ENCODE peak calls at places on chromosomes 7 and 10, in eight cellular contexts. X is PC-3, R is heart left ventricle, P is pancreas, U is mammary epithelial cell, I is mucosa of descending colon, Z is cardiac muscle cell, M is lower lobe of right lung. Y is an unnamed sample. For H3K9me3, the result is how much of the 10 kb centered on the place peaks cover.

GRCh38 chr7:118731854-118732253 is 507.4 kb downstream of the ANKRD7 start:
- DNase-seq in X (no peak), R (no peak), P (no peak), U (no peak), I (no peak), Z (no peak), M (no peak), Y (no peak)

GRCh38 chr10:121695731-121696464 is 97.7 kb upstream of the FGFR2 start:
- DNase-seq in X (no peak), R (no peak), P (no peak), U (peak), I (no peak), Z (no peak), M (no peak), Y (no peak)

GRCh38 chr10:103551619-103552602 is 58.4 kb downstream of the NEURL1 start:
- DNase-seq in X (no peak), R (no peak), P (no peak), U (no peak), I (no peak), Z (no peak), M (peak), Y (no peak)

GRCh38 chr7:55386541-55386940 is 21.4 kb downstream of the LANCL2 start:
- DNase-seq in X (no peak), R (no peak), P (no peak), U (no peak), I (no peak), Z (no peak), M (no peak), Y (no peak)

GRCh38 chr10:31621733-31622132 is 302.7 kb downstream of the ZEB1 start:
- DNase-seq in X (no peak), R (no peak), P (no peak), U (no peak), I (no peak), Z (no peak), M (no peak), Y (no peak)

GRCh38 chr10:103888113-103888841 is 29.7 kb downstream of the STN1 start:
- DNase-seq in X (peak), R (peak), P (peak), U (peak), I (peak), Z (peak), M (no peak), Y (peak)

GRCh38 chr10:61175331-61175730 is 231.3 kb upstream of the RHOBTB1 start:
- DNase-seq in X (no peak), R (no peak), P (no peak), U (no peak), I (no peak), Z (peak), M (no peak), Y (no peak)

GRCh38 chr10:13206546-13207443 is 27.4 kb downstream of the UCMA start:
- DNase-seq in X (peak), R (no peak), P (no peak), U (no peak), I (peak), Z (peak), M (no peak), Y (no peak)

GRCh38 chr10:77179015-77179695 is 458.5 kb downstream of the KCNMA1 start:
- DNase-seq in X (peak), R (no peak), P (peak), U (peak), I (no peak), Z (peak), M (no peak), Y (no peak)

GRCh38 chr7:123494193-123494796 is 40.1 kb downstream of the IQUB start:
- DNase-seq in X (peak), R (no peak), P (peak), U (peak), I (peak), Z (peak), M (no peak), Y (peak)

GRCh38 chr10:98423691-98424120 is 8.7 kb upstream of the PYROXD2 start:
- DNase-seq in X (no peak), R (no peak), P (no peak), U (no peak), I (no peak), Z (no peak), M (no peak), Y (no peak)
- TF ChIP-seq CTCF in X (no peak), R (no peak), P (no peak), U (no peak), I (no peak), Z (peak), M (no peak), Y (no peak)

GRCh38 chr7:27237735-27238334 is 4.8 kb upstream of the EVX1 start:
- DNase-seq in X (peak), R (no peak), P (no peak), U (peak), I (no peak), Z (peak), M (no peak), Y (no peak)

GRCh38 chr7:27238979-27239779 is 3.4 kb upstream of the EVX1 start:
- DNase-seq in X (no peak), R (no peak), P (no peak), U (no peak), I (no peak), Z (no peak), M (no peak), Y (no peak)

GRCh38 chr7:27241189-27242045 is 1.2 kb upstream of the EVX1 start:
- DNase-seq in X (no peak), R (no peak), P (no peak), U (no peak), I (no peak), Z (no peak), M (no peak), Y (no peak)

GRCh38 chr7:27242046-27242579 is 489 bp upstream of the EVX1 start:
- DNase-seq in X (no peak), R (no peak), P (no peak), U (no peak), I (no peak), Z (no peak), M (no peak), Y (no peak)

DNA sequence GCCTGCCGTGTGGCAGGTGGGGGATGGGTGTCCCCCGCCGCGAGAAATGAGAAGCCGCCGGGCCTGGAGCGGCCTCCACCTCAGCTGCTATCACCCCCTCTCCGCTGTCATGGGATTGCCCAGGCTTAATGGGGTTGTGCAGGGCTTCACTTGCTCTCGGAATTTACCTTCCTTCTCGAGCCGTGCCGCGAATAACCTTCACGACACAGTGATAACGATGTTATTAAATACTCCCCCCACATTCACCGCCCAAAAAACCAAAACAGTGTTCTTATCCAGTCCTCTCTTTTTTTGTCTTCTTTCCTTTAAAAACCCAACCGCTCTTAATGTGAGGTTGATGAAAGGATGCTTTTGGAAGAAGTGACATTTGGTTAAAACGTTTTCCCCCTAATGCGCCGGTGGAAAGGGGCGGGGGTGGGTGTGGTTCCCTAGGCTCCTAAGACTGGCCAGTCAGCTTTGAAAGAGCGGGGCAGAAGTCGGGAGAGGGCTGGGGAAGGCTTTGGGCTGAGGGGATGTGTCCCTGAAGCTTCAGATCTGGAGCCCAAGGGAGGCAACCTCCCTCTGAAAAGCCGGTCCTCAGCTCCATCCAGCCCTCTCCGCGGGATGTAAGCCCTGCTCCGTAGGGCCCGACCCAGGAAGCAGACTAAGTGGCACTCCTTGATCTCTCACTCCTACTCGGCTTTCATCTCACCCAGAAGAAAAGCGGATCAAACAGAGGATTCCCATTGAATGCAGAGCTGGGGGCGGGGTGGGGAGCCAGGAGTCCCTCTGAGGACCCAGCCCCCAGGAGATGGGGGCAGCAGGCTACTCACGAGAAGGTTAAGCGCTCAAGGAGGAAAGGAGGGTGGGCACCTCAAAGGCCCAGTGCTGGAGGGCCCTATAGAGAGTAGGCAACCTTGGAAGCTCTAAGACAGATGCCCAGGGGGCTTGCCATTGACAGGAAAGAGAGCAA is 2.5 kb upstream of the EVX1 start:
- DNase-seq in X (no peak), R (no peak), P (no peak), U (no peak), I (no peak), Z (no peak), M (no peak), Y (no peak)
- H3K9me3 ChIP-seq in X (under half), R (under half), P (under half), U (under half), I (under half), Z (under half), M (under half), Y (under half)

GRCh38 chr7:46566375-46566774 is 645.3 kb upstream of the IGFBP3 start:
- DNase-seq in X (no peak), R (no peak), P (no peak), U (no peak), I (no peak), Z (no peak), M (no peak), Y (no peak)
- H3K4me3 ChIP-seq in X (no peak), R (no peak), P (no peak), U (no peak), I (no peak), Z (no peak), M (no peak), Y (no peak)

GRCh38 chr10:49010295-49010694 is 70.7 kb upstream of the LRRC18 start:
- DNase-seq in X (no peak), R (no peak), P (no peak), U (no peak), I (peak), Z (no peak), M (no peak), Y (no peak)
- TF ChIP-seq CTCF in X (no peak), R (no peak), P (no peak), U (no peak), I (no peak), Z (no peak), M (no peak), Y (no peak)